ENCODE peak calls at places on chromosomes 11 and 22, in nine cellular contexts. G, B, J, C, N, I, O, W and K are unnamed samples.

GRCh38 chr22:23394525-23395326 is 185.4 kb downstream of the IGLL1 start:
- DNase-seq in G (no peak), B (no peak), J (peak; percentile 50), C (no peak), N (no peak), I (no peak), O (no peak), W (no peak), K (no peak)

GRCh38 chr22:47164514-47165337 is 402.3 kb downstream of the TBC1D22A start:
- DNase-seq in G (no peak), B (no peak), J (peak; percentile 12), C (no peak), N (no peak), I (no peak), O (no peak), W (peak; percentile 59), K (peak; percentile 53)

GRCh38 chr11:68127791-68128681 is 6.8 kb upstream of the CHKA start:
- DNase-seq in G (no peak), B (peak; percentile 23), J (peak; percentile 89), C (no peak), N (no peak), I (peak; percentile 87), O (no peak), W (peak; percentile 78), K (peak; percentile 88)

GRCh38 chr22:19128946-19129727 is 2.0 kb upstream of the TSSK2 start:
- DNase-seq in G (no peak), B (no peak), J (no peak), C (no peak), N (no peak), I (no peak), O (no peak), W (no peak), K (no peak)

GRCh38 chr22:50341977-50342650 is 1.0 kb upstream of the PPP6R2 start:
- DNase-seq in G (peak; percentile 94), B (peak; percentile 61), J (peak; percentile 87), C (peak; percentile 89), N (no peak), I (peak; percentile 86), O (peak; percentile 88), W (peak; percentile 81), K (peak; percentile 94)

GRCh38 chr22:37163618-37164534 is 14.2 kb upstream of the IL2RB start:
- DNase-seq in G (no peak), B (no peak), J (no peak), C (no peak), N (peak; percentile 90), I (no peak), O (no peak), W (no peak), K (no peak)

GRCh38 chr11:1400168-1401000 is 10.7 kb downstream of the BRSK2 start:
- DNase-seq in G (no peak), B (no peak), J (no peak), C (no peak), N (no peak), I (no peak), O (no peak), W (no peak), K (no peak)

GRCh38 chr22:33957086-33957485 is 36.8 kb upstream of the LARGE1 start:
- DNase-seq in G (no peak), B (no peak), J (no peak), C (no peak), N (no peak), I (no peak), O (no peak), W (no peak), K (no peak)

GRCh38 chr11:34977039-34977906 is 60.9 kb downstream of the PDHX start:
- DNase-seq in G (no peak), B (peak; percentile 90), J (no peak), C (peak; percentile 90), N (no peak), I (no peak), O (no peak), W (peak; percentile 79), K (no peak)

GRCh38 chr11:35006389-35007128 is 90.1 kb downstream of the PDHX start:
- DNase-seq in G (no peak), B (no peak), J (no peak), C (no peak), N (peak; percentile 95), I (no peak), O (no peak), W (no peak), K (no peak)

GRCh38 chr22:23385301-23386244 is 194.5 kb downstream of the IGLL1 start:
- DNase-seq in G (peak; percentile 45), B (peak; percentile 61), J (peak; percentile 87), C (peak; percentile 81), N (peak; percentile 36), I (peak; percentile 67), O (peak; percentile 83), W (peak; percentile 84), K (peak; percentile 95)

GRCh38 chr11:129391350-129391749 is 15.7 kb downstream of the BARX2 start:
- DNase-seq in G (no peak), B (no peak), J (no peak), C (no peak), N (no peak), I (no peak), O (no peak), W (no peak), K (no peak)

GRCh38 chr11:117833401-117833891 is 8.9 kb upstream of the FXYD2 start:
- DNase-seq in G (no peak), B (no peak), J (peak; percentile 73), C (no peak), N (no peak), I (peak; percentile 91), O (no peak), W (no peak), K (no peak)

GRCh38 chr11:116172156-116172555 is 600.6 kb downstream of the BUD13 start:
- DNase-seq in G (no peak), B (no peak), J (no peak), C (no peak), N (no peak), I (no peak), O (peak; percentile 50), W (no peak), K (peak; percentile 1)

GRCh38 chr11:64396079-64396591 is 37.2 kb downstream of the RPS6KA4 start:
- DNase-seq in G (no peak), B (no peak), J (no peak), C (no peak), N (no peak), I (no peak), O (no peak), W (no peak), K (peak; percentile 77)

GRCh38 chr22:38614331-38615122 is 41.7 kb downstream of the FAM227A start:
- DNase-seq in G (peak; percentile 4), B (no peak), J (no peak), C (peak; percentile 24), N (no peak), I (no peak), O (no peak), W (no peak), K (no peak)